ENCODE peak calls at places on chromosomes 16 and 17, in four cellular contexts. Y is iris pigment epithelial cell, M is hepatic stellate cell, S is glutamatergic neuron. W is an unnamed sample.

GRCh38 chr17:63934391-63935112 is 2.4 kb upstream of the CD79B start:
- DNase-seq in Y (no peak), M (no peak), S (no peak), W (no peak)

GRCh38 chr17:7523033-7523432 is 25.8 kb upstream of the TNFSF12 start:
- DNase-seq in Y (peak), M (no peak), S (no peak), W (no peak)

GRCh38 chr17:20955437-20956323 is 87.1 kb downstream of the USP22 start:
- DNase-seq in Y (peak), M (no peak), S (no peak), W (no peak)

GRCh38 chr17:223723-224471 is 42.4 kb upstream of the DOC2B start:
- DNase-seq in Y (no peak), M (no peak), S (no peak), W (no peak)

GRCh38 chr17:82105882-82106696 is 8.1 kb upstream of the FASN start:
- DNase-seq in Y (peak), M (peak), S (peak), W (peak)

GRCh38 chr17:29590261-29590978 is 972 bp upstream of the GIT1 start:
- DNase-seq in Y (peak), M (peak), S (peak), W (peak)

GRCh38 chr16:57807968-57808528 is 5.8 kb upstream of the KIFC3 start:
- DNase-seq in Y (peak), M (peak), S (peak), W (peak)

GRCh38 chr17:56681561-56682266 is 88.2 kb downstream of the NOG start:
- DNase-seq in Y (peak), M (peak), S (no peak), W (peak)

GRCh38 chr17:75632863-75633483 is at the start of gene SMIM5:
- DNase-seq in Y (peak), M (peak), S (peak), W (peak)

GRCh38 chr16:77298638-77299360 is 99.6 kb downstream of the SYCE1L start:
- DNase-seq in Y (peak), M (peak), S (no peak), W (peak)

GRCh38 chr16:89089142-89089541 is 4.5 kb upstream of the ACSF3 start:
- DNase-seq in Y (no peak), M (no peak), S (no peak), W (no peak)

GRCh38 chr16:84446596-84447392 is 57.7 kb downstream of the MEAK7 start:
- DNase-seq in Y (no peak), M (no peak), S (no peak), W (peak)

GRCh38 chr17:4559851-4560820 is at the start of gene GGT6:
- DNase-seq in Y (no peak), M (no peak), S (no peak), W (no peak)

GRCh38 chr17:43125967-43126910 is 1.1 kb upstream of the BRCA1 start:
- DNase-seq in Y (no peak), M (no peak), S (no peak), W (no peak)